ENCODE peak calls at places on chromosomes 3 and 15, in five cellular contexts. B, V, U, I and L are unnamed samples.

GRCh38 chr15:63244399-63244798 is 33.0 kb upstream of the APH1B start:
- DNase-seq in B (no peak), V (no peak), U (no peak), I (no peak), L (no peak)

GRCh38 chr3:194322701-194323174 is 28.4 kb downstream of the CPN2 start:
- DNase-seq in B (peak; percentile 81), V (no peak), U (no peak), I (no peak), L (peak; percentile 84)

GRCh38 chr3:195458188-195458800 is 15.5 kb upstream of the ACAP2 start:
- DNase-seq in B (no peak), V (no peak), U (no peak), I (no peak), L (no peak)

GRCh38 chr15:44584162-44584749 is 47.3 kb downstream of the EIF3J start:
- DNase-seq in B (peak; percentile 55), V (peak; percentile 55), U (no peak), I (peak; percentile 37), L (peak; percentile 23)

GRCh38 chr3:161559177-161559998 is 62.8 kb downstream of the OTOL1 start:
- DNase-seq in B (peak; percentile 14), V (peak; percentile 50), U (peak; percentile 17), I (no peak), L (peak; percentile 3)

GRCh38 chr3:127217594-127218456 is 24.9 kb downstream of the PRR23E start:
- DNase-seq in B (peak; percentile 76), V (no peak), U (no peak), I (no peak), L (no peak)

GRCh38 chr3:73391984-73392383 is 232.8 kb downstream of the PDZRN3 start:
- DNase-seq in B (no peak), V (no peak), U (no peak), I (no peak), L (no peak)

GRCh38 chr15:100849021-100849831 is 30.4 kb upstream of the ALDH1A3 start:
- DNase-seq in B (peak; percentile 44), V (peak; percentile 88), U (no peak), I (peak; percentile 18), L (peak; percentile 82)

GRCh38 chr15:62782100-62782791 is 260.3 kb upstream of the TPM1 start:
- DNase-seq in B (peak; percentile 72), V (peak; percentile 75), U (peak; percentile 27), I (no peak), L (peak; percentile 90)

GRCh38 chr3:122233109-122233952 is 49.9 kb downstream of the CASR start:
- DNase-seq in B (no peak), V (no peak), U (no peak), I (no peak), L (no peak)

GRCh38 chr15:26295331-26295730 is 432.2 kb upstream of the ATP10A start:
- DNase-seq in B (no peak), V (no peak), U (no peak), I (no peak), L (no peak)

GRCh38 chr3:182083112-182083511 is 371.4 kb downstream of the SOX2 start:
- DNase-seq in B (no peak), V (no peak), U (no peak), I (no peak), L (peak; percentile 53)

GRCh38 chr3:168187233-168187632 is 91.5 kb upstream of the GOLIM4 start:
- DNase-seq in B (no peak), V (no peak), U (no peak), I (no peak), L (no peak)

GRCh38 chr3:7484636-7485035 is 623.7 kb downstream of the GRM7 start:
- DNase-seq in B (no peak), V (no peak), U (no peak), I (no peak), L (no peak)

GRCh38 chr3:169138849-169139416 is 524.6 kb downstream of the MECOM start:
- DNase-seq in B (no peak), V (no peak), U (no peak), I (no peak), L (no peak)

GRCh38 chr15:85563328-85563727 is 182.9 kb downstream of the AKAP13 start:
- DNase-seq in B (no peak), V (no peak), U (no peak), I (no peak), L (no peak)

GRCh38 chr3:59803269-59803668 is 753.4 kb upstream of the CFAP20DC start:
- DNase-seq in B (no peak), V (no peak), U (no peak), I (no peak), L (no peak)

GRCh38 chr15:28885630-28886430 is at the start of gene APBA2:
- DNase-seq in B (peak; percentile 23), V (peak; percentile 84), U (peak; percentile 42), I (peak; percentile 23), L (peak; percentile 36)

GRCh38 chr15:48242015-48242414 is 35.9 kb downstream of the SLC12A1 start:
- DNase-seq in B (no peak), V (no peak), U (no peak), I (no peak), L (no peak)

GRCh38 chr3:188918086-188918485 is 253.7 kb upstream of the TPRG1 start:
- DNase-seq in B (no peak), V (no peak), U (no peak), I (no peak), L (no peak)